ENCODE peak calls at places on chromosomes 16 and 17, in ten cellular contexts. W is endothelial cell of umbilical vein, R is AG04449, S is fibroblast of villous mesenchyme, D is Caco-2, H is Karpas-422, T is kidney epithelial cell, C is lower leg skin, X is A673, M is AG10803. Q is an unnamed sample.

GRCh38 chr17:38539386-38539785 is 66.4 kb downstream of the SRCIN1 start:
- DNase-seq in W (no peak), R (no peak), S (no peak), D (no peak), H (no peak), T (no peak), C (no peak), X (no peak), M (no peak), Q (no peak)

GRCh38 chr16:28585674-28586073 is 11.2 kb downstream of the SULT1A2 start:
- DNase-seq in W (no peak), R (no peak), S (no peak), D (no peak), H (no peak), T (no peak), C (no peak), X (no peak), M (no peak), Q (no peak)

GRCh38 chr17:60231691-60232090 is 81.9 kb downstream of the CA4 start:
- DNase-seq in W (no peak), R (no peak), S (no peak), D (no peak), H (no peak), T (no peak), C (no peak), X (peak), M (peak), Q (no peak)

GRCh38 chr17:38343608-38343980 is at the start of gene GPR179:
- DNase-seq in W (no peak), R (no peak), S (no peak), D (no peak), H (no peak), T (no peak), C (no peak), X (no peak), M (no peak), Q (no peak)

GRCh38 chr17:79840204-79840988 is 1.2 kb upstream of the CBX4 start:
- DNase-seq in W (peak), R (no peak), S (peak), D (peak), H (no peak), T (no peak), C (peak), X (peak), M (peak), Q (no peak)

GRCh38 chr17:51298508-51299371 is 38.4 kb downstream of the UTP18 start:
- DNase-seq in W (peak), R (no peak), S (peak), D (no peak), H (peak), T (peak), C (no peak), X (peak), M (peak), Q (peak)

GRCh38 chr17:55484575-55484974 is 26.7 kb downstream of the SMIM36 start:
- DNase-seq in W (no peak), R (no peak), S (no peak), D (no peak), H (peak), T (no peak), C (no peak), X (no peak), M (no peak), Q (no peak)

GRCh38 chr17:8696456-8696855 is 48.2 kb downstream of the CCDC42 start:
- DNase-seq in W (no peak), R (no peak), S (no peak), D (peak), H (no peak), T (no peak), C (peak), X (no peak), M (no peak), Q (no peak)

GRCh38 chr17:75181608-75182318 is 996 bp downstream of the SUMO2 start:
- DNase-seq in W (peak), R (no peak), S (peak), D (no peak), H (peak), T (no peak), C (peak), X (peak), M (no peak), Q (no peak)

GRCh38 chr17:73062726-73063125 is 29.8 kb downstream of the SLC39A11 start:
- DNase-seq in W (no peak), R (no peak), S (no peak), D (no peak), H (no peak), T (no peak), C (no peak), X (no peak), M (no peak), Q (no peak)

GRCh38 chr16:8469102-8469778 is 121.1 kb downstream of the TMEM114 start:
- DNase-seq in W (no peak), R (no peak), S (no peak), D (no peak), H (no peak), T (no peak), C (no peak), X (no peak), M (no peak), Q (no peak)

GRCh38 chr16:49462989-49463371 is 89.4 kb downstream of the C16orf78 start:
- DNase-seq in W (no peak), R (no peak), S (no peak), D (no peak), H (no peak), T (no peak), C (peak), X (no peak), M (no peak), Q (no peak)

GRCh38 chr16:49643429-49644142 is 212.3 kb downstream of the ZNF423 start:
- DNase-seq in W (peak), R (peak), S (peak), D (no peak), H (no peak), T (peak), C (no peak), X (peak), M (peak), Q (peak)

GRCh38 chr16:73179671-73180370 is 131.9 kb upstream of the ZFHX3 start:
- DNase-seq in W (no peak), R (no peak), S (no peak), D (no peak), H (no peak), T (no peak), C (no peak), X (no peak), M (no peak), Q (no peak)

GRCh38 chr17:81508639-81509047 is 4.0 kb downstream of the ACTG1 start:
- DNase-seq in W (peak), R (no peak), S (no peak), D (peak), H (peak), T (no peak), C (no peak), X (no peak), M (peak), Q (no peak)

GRCh38 chr17:70074991-70075390 is at the start of gene KCNJ16:
- DNase-seq in W (no peak), R (no peak), S (no peak), D (peak), H (no peak), T (peak), C (no peak), X (no peak), M (no peak), Q (no peak)

GRCh38 chr16:22380529-22380928 is 6.1 kb upstream of the CDR2 start:
- DNase-seq in W (no peak), R (no peak), S (peak), D (no peak), H (no peak), T (no peak), C (no peak), X (no peak), M (peak), Q (no peak)

GRCh38 chr16:84194470-84195200 is 3.7 kb downstream of the ADAD2 start:
- DNase-seq in W (no peak), R (no peak), S (no peak), D (peak), H (peak), T (no peak), C (no peak), X (no peak), M (no peak), Q (no peak)

GRCh38 chr17:57009737-57010445 is 32.0 kb downstream of the SCPEP1 start:
- DNase-seq in W (peak), R (no peak), S (peak), D (peak), H (peak), T (no peak), C (peak), X (peak), M (peak), Q (peak)

GRCh38 chr16:66199189-66199588 is 167.3 kb upstream of the CDH5 start:
- DNase-seq in W (no peak), R (no peak), S (peak), D (no peak), H (no peak), T (no peak), C (no peak), X (no peak), M (peak), Q (no peak)

GRCh38 chr16:87487361-87487924 is 5.4 kb downstream of the ZCCHC14 start:
- DNase-seq in W (no peak), R (no peak), S (peak), D (peak), H (no peak), T (peak), C (peak), X (no peak), M (peak), Q (no peak)

DNA sequence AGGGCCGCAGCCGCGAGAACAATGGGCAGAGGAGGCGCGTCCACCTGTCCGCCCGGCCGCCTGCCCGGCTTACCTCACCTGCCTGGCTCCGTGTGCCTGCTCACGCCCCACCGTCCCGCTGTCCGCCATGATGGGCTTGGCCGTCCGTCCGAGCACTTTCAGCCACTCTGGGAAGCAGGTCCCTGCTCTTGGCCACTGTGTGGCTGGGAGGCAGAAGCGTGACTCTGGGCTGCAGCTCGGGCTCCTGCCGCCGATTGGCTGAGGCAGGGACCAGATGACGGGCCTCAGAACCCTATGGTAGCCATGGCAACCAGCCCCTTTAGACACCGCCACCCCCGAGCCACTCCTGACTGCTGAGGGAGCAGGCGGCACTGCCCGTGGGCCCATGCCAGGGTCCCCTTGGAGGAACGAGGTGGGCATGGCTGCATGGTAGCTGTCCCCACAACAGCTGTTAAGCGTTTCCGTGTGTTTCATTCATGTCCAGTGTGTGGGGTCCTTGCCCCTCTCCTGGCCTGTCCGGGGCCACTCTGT is 8.9 kb upstream of the AXIN1 start:
- DNase-seq in W (no peak), R (no peak), S (no peak), D (no peak), H (peak), T (no peak), C (no peak), X (no peak), M (no peak), Q (no peak)
- H3K4me3 ChIP-seq in W (no peak), R (no peak), S (no peak), D (no peak), H (no peak), T (no peak), C (no peak), X (no peak), M (no peak), Q (no peak)

GRCh38 chr17:50129303-50129945 is 536 bp downstream of the SAMD14 start:
- DNase-seq in W (no peak), R (no peak), S (no peak), D (peak), H (no peak), T (no peak), C (no peak), X (peak), M (peak), Q (no peak)
- H3K4me3 ChIP-seq in W (peak), R (peak), S (peak), D (peak), H (no peak), T (peak), C (no peak), X (peak), M (peak), Q (peak)

GRCh38 chr16:85396879-85397871 is 215.9 kb upstream of the GSE1 start:
- DNase-seq in W (no peak), R (no peak), S (no peak), D (peak), H (peak), T (no peak), C (peak), X (no peak), M (no peak), Q (no peak)
- H3K4me3 ChIP-seq in W (no peak), R (no peak), S (no peak), D (no peak), H (no peak), T (no peak), C (no peak), X (no peak), M (no peak), Q (no peak)

GRCh38 chr17:42457107-42457787 is 1.4 kb upstream of the ATP6V0A1 start:
- DNase-seq in W (peak), R (no peak), S (peak), D (no peak), H (no peak), T (no peak), C (no peak), X (no peak), M (no peak), Q (no peak)

GRCh38 chr17:42460371-42460770 is 1.7 kb downstream of the ATP6V0A1 start:
- DNase-seq in W (no peak), R (no peak), S (peak), D (no peak), H (no peak), T (no peak), C (no peak), X (no peak), M (no peak), Q (no peak)

GRCh38 chr17:42458497-42459255 is at the start of gene ATP6V0A1:
- DNase-seq in W (peak), R (no peak), S (peak), D (peak), H (peak), T (no peak), C (peak), X (peak), M (peak), Q (peak)

GRCh38 chr17:42459256-42459982 is 741 bp downstream of the ATP6V0A1 start:
- DNase-seq in W (no peak), R (no peak), S (peak), D (peak), H (peak), T (no peak), C (peak), X (peak), M (peak), Q (peak)

DNA sequence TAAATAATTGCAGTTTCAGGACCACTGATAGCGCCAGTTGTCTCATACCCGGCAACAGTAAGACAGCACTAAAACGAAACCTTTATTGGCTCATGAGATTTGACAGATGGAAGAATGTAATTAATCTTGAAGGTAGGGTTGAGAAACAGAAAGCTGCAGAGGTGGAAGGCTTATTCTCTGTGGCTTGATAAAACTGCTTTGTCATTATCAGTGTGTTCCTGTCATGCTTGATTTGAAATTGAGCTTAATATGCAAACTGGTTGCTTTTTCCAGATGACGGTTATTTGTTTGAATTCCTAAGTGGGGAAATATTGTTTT is 1.3 kb downstream of the ATP6V0A1 start:
- DNase-seq in W (peak), R (no peak), S (peak), D (no peak), H (peak), T (no peak), C (no peak), X (no peak), M (peak), Q (no peak)
- H3K4me3 ChIP-seq in W (no peak), R (peak), S (peak), D (peak), H (peak), T (peak), C (no peak), X (peak), M (peak), Q (peak)

GRCh38 chr16:1333854-1334719 is 642 bp downstream of the BAIAP3 start:
- DNase-seq in W (no peak), R (no peak), S (no peak), D (no peak), H (no peak), T (no peak), C (no peak), X (no peak), M (no peak), Q (no peak)
- H3K4me3 ChIP-seq in W (no peak), R (peak), S (peak), D (peak), H (no peak), T (no peak), C (no peak), X (peak), M (no peak), Q (peak)

GRCh38 chr17:62898239-62898864 is 67.7 kb upstream of the TANC2 start:
- DNase-seq in W (peak), R (no peak), S (peak), D (no peak), H (peak), T (no peak), C (no peak), X (peak), M (peak), Q (no peak)
- H3K4me3 ChIP-seq in W (no peak), R (no peak), S (no peak), D (no peak), H (no peak), T (no peak), C (no peak), X (no peak), M (peak), Q (no peak)

DNA sequence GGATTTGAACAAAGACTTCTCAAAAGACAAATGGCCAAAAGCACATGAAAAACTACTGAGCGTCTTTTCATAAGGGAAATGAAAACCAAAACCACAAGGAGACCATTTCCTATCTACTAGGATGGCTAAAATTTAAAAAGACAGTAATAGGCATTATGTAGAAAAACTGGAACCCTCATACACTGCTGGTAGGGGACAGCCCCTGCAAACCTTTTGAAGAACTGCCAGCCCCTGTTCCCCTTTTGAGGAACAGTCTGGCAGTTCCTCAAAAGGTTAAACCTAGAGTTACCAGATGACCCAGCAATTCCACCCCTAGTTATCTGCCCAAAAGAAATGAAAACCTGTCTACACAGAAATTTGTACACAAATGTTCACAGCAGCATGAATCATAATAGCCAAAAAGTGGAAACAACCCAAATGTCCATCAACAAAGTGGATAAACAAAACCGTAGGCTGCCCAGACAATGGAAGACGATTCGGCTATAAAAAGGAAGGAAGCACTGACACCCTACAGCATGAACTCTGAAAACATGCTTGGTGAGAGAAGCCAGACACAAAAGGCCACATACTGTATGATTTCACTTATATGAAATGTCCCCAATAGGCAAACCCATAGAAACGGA is 22.9 kb downstream of the CDIP1 start:
- DNase-seq in W (peak), R (no peak), S (no peak), D (no peak), H (no peak), T (no peak), C (no peak), X (no peak), M (no peak), Q (no peak)
- H3K4me3 ChIP-seq in W (no peak), R (no peak), S (no peak), D (no peak), H (no peak), T (no peak), C (no peak), X (no peak), M (no peak), Q (no peak)

GRCh38 chr17:7586673-7587419 is 3.0 kb downstream of the SOX15 start:
- DNase-seq in W (no peak), R (no peak), S (no peak), D (peak), H (peak), T (no peak), C (no peak), X (peak), M (no peak), Q (no peak)
- H3K4me3 ChIP-seq in W (no peak), R (no peak), S (no peak), D (no peak), H (no peak), T (no peak), C (no peak), X (no peak), M (no peak), Q (no peak)

GRCh38 chr16:58026705-58027340 is 1.3 kb downstream of the MMP15 start:
- DNase-seq in W (no peak), R (no peak), S (no peak), D (no peak), H (no peak), T (no peak), C (no peak), X (peak), M (no peak), Q (no peak)
- H3K4me3 ChIP-seq in W (no peak), R (peak), S (peak), D (peak), H (peak), T (peak), C (peak), X (peak), M (peak), Q (peak)